ENCODE peak calls at places on chromosome 19, in six cellular contexts. One of them, this sample, is unnamed.

GRCh38 chr19:48940902-48941301 is 7.4 kb downstream of the DHDH start:
- DNase-seq in H9: no peak
- DNase-seq in neuronal stem cell: no peak
- DNase-seq in mesendoderm: no peak
- DNase-seq in IMR-90: no peak
- DNase-seq in H1: no peak
- DNase-seq in this sample: no peak

GRCh38 chr19:5037936-5038335 is 69.0 kb downstream of the KDM4B start:
- DNase-seq in H9: no peak
- DNase-seq in neuronal stem cell: no peak
- DNase-seq in mesendoderm: no peak
- DNase-seq in IMR-90: no peak
- DNase-seq in H1: no peak
- DNase-seq in this sample: no peak

GRCh38 chr19:28169168-28169862 is 1043.6 kb downstream of the UQCRFS1 start:
- DNase-seq in H9: peak
- DNase-seq in neuronal stem cell: peak
- DNase-seq in mesendoderm: peak
- DNase-seq in IMR-90: no peak
- DNase-seq in H1: no peak
- DNase-seq in this sample: no peak

GRCh38 chr19:32177686-32178085 is 167.7 kb upstream of the ZNF507 start:
- DNase-seq in H9: no peak
- DNase-seq in neuronal stem cell: no peak
- DNase-seq in mesendoderm: no peak
- DNase-seq in IMR-90: no peak
- DNase-seq in H1: no peak
- DNase-seq in this sample: no peak

GRCh38 chr19:4584670-4585460 is 25.4 kb upstream of the SEMA6B start:
- DNase-seq in H9: no peak
- DNase-seq in neuronal stem cell: no peak
- DNase-seq in mesendoderm: peak
- DNase-seq in IMR-90: no peak
- DNase-seq in H1: no peak
- DNase-seq in this sample: peak

GRCh38 chr19:47805313-47805712 is 962 bp upstream of the TPRX1 start:
- DNase-seq in H9: no peak
- DNase-seq in neuronal stem cell: no peak
- DNase-seq in mesendoderm: no peak
- DNase-seq in IMR-90: no peak
- DNase-seq in H1: no peak
- DNase-seq in this sample: no peak

GRCh38 chr19:39402417-39403297 is 4.0 kb upstream of the ZFP36 start:
- DNase-seq in H9: peak
- DNase-seq in neuronal stem cell: peak
- DNase-seq in mesendoderm: peak
- DNase-seq in IMR-90: peak
- DNase-seq in H1: no peak
- DNase-seq in this sample: peak

GRCh38 chr19:56393119-56394012 is at the start of gene ZNF582:
- DNase-seq in H9: peak
- DNase-seq in neuronal stem cell: peak
- DNase-seq in mesendoderm: peak
- DNase-seq in IMR-90: peak
- DNase-seq in H1: peak
- DNase-seq in this sample: peak

GRCh38 chr19:30784850-30785459 is 412.8 kb downstream of the ZNF536 start:
- DNase-seq in H9: peak
- DNase-seq in neuronal stem cell: peak
- DNase-seq in mesendoderm: peak
- DNase-seq in IMR-90: peak
- DNase-seq in H1: peak
- DNase-seq in this sample: peak

GRCh38 chr19:38915329-38916321 is 3.6 kb upstream of the CCER2 start:
- DNase-seq in H9: no peak
- DNase-seq in neuronal stem cell: no peak
- DNase-seq in mesendoderm: no peak
- DNase-seq in IMR-90: no peak
- DNase-seq in H1: no peak
- DNase-seq in this sample: no peak

GRCh38 chr19:48194041-48194871 is 23.8 kb downstream of the ZSWIM9 start:
- DNase-seq in H9: peak
- DNase-seq in neuronal stem cell: no peak
- DNase-seq in mesendoderm: peak
- DNase-seq in IMR-90: peak
- DNase-seq in H1: no peak
- DNase-seq in this sample: no peak

GRCh38 chr19:18391509-18392075 is 5.6 kb downstream of the GDF15 start:
- DNase-seq in H9: no peak
- DNase-seq in neuronal stem cell: no peak
- DNase-seq in mesendoderm: no peak
- DNase-seq in IMR-90: no peak
- DNase-seq in H1: no peak
- DNase-seq in this sample: no peak

GRCh38 chr19:39533003-39533512 is 406 bp upstream of the EID2B start:
- DNase-seq in H9: no peak
- DNase-seq in neuronal stem cell: no peak
- DNase-seq in mesendoderm: no peak
- DNase-seq in IMR-90: no peak
- DNase-seq in H1: no peak
- DNase-seq in this sample: no peak

GRCh38 chr19:11510444-11510843 is 4.8 kb upstream of the ZNF653 start:
- DNase-seq in H9: no peak
- DNase-seq in neuronal stem cell: no peak
- DNase-seq in mesendoderm: no peak
- DNase-seq in IMR-90: no peak
- DNase-seq in H1: no peak
- DNase-seq in this sample: no peak

GRCh38 chr19:39297931-39298634 is 1.9 kb downstream of the IFNL1 start:
- DNase-seq in H9: no peak
- DNase-seq in neuronal stem cell: no peak
- DNase-seq in mesendoderm: no peak
- DNase-seq in IMR-90: no peak
- DNase-seq in H1: no peak
- DNase-seq in this sample: no peak

GRCh38 chr19:48807590-48808308 is 3.1 kb downstream of the BCAT2 start:
- DNase-seq in H9: peak
- DNase-seq in neuronal stem cell: no peak
- DNase-seq in mesendoderm: no peak
- DNase-seq in IMR-90: no peak
- DNase-seq in H1: no peak
- DNase-seq in this sample: no peak

GRCh38 chr19:30780456-30780855 is 408.3 kb downstream of the ZNF536 start:
- DNase-seq in H9: no peak
- DNase-seq in neuronal stem cell: no peak
- DNase-seq in mesendoderm: no peak
- DNase-seq in IMR-90: no peak
- DNase-seq in H1: no peak
- DNase-seq in this sample: no peak

GRCh38 chr19:54536956-54537355 is 34.3 kb downstream of the LAIR2 start:
- DNase-seq in H9: no peak
- DNase-seq in neuronal stem cell: no peak
- DNase-seq in mesendoderm: no peak
- DNase-seq in IMR-90: no peak
- DNase-seq in H1: no peak
- DNase-seq in this sample: no peak

DNA sequence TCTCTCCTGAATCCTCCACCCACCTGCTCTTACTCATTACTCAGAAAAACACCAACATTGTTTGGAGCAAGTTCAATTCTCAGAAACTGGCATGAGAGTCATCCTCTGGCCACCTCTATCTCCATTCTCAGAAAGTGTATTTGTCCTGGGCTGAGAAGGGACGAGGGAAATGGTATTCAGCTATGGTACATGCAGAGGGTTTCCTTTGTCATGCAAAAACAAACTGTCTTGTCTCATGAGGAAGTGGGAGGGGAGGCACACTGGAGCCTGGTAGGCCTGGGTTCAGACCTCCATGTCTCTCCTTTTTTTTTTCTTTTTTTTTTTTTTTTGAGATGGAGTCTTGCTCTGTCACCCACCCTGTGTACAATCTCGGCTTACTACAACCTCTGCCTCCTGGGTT is 31.9 kb upstream of the LILRA2 start:
- DNase-seq in H9: no peak
- DNase-seq in neuronal stem cell: no peak
- DNase-seq in mesendoderm: no peak
- DNase-seq in IMR-90: no peak
- DNase-seq in H1: no peak
- DNase-seq in this sample: no peak
- H2BK15ac ChIP-seq in H9: no peak
- H2BK15ac ChIP-seq in neuronal stem cell: no peak
- H2BK15ac ChIP-seq in mesendoderm: no peak
- H2BK15ac ChIP-seq in IMR-90: no peak
- H2BK15ac ChIP-seq in H1: no peak
- H2BK15ac ChIP-seq in this sample: no peak

GRCh38 chr19:16659464-16659831 is 496 bp downstream of the SMIM7 start:
- DNase-seq in H9: no peak
- DNase-seq in neuronal stem cell: peak
- DNase-seq in mesendoderm: no peak
- DNase-seq in IMR-90: no peak
- DNase-seq in H1: no peak
- DNase-seq in this sample: no peak
- H4K8ac ChIP-seq in H9: no peak
- H4K8ac ChIP-seq in neuronal stem cell: no peak
- H4K8ac ChIP-seq in mesendoderm: no peak
- H4K8ac ChIP-seq in IMR-90: peak
- H4K8ac ChIP-seq in H1: no peak
- H4K8ac ChIP-seq in this sample: no peak

GRCh38 chr19:55256562-55257460 is 2.0 kb downstream of the PPP6R1 start:
- DNase-seq in H9: no peak
- DNase-seq in neuronal stem cell: no peak
- DNase-seq in mesendoderm: no peak
- DNase-seq in IMR-90: no peak
- DNase-seq in H1: no peak
- DNase-seq in this sample: peak

GRCh38 chr19:55257461-55258411 is 1.1 kb downstream of the PPP6R1 start:
- DNase-seq in H9: no peak
- DNase-seq in neuronal stem cell: no peak
- DNase-seq in mesendoderm: peak
- DNase-seq in IMR-90: peak
- DNase-seq in H1: no peak
- DNase-seq in this sample: peak

GRCh38 chr19:55253842-55254624 is 4.8 kb downstream of the PPP6R1 start:
- DNase-seq in H9: no peak
- DNase-seq in neuronal stem cell: no peak
- DNase-seq in mesendoderm: no peak
- DNase-seq in IMR-90: no peak
- DNase-seq in H1: no peak
- DNase-seq in this sample: no peak

GRCh38 chr19:55254625-55254977 is 4.2 kb downstream of the PPP6R1 start:
- DNase-seq in H9: no peak
- DNase-seq in neuronal stem cell: no peak
- DNase-seq in mesendoderm: no peak
- DNase-seq in IMR-90: no peak
- DNase-seq in H1: no peak
- DNase-seq in this sample: no peak

DNA sequence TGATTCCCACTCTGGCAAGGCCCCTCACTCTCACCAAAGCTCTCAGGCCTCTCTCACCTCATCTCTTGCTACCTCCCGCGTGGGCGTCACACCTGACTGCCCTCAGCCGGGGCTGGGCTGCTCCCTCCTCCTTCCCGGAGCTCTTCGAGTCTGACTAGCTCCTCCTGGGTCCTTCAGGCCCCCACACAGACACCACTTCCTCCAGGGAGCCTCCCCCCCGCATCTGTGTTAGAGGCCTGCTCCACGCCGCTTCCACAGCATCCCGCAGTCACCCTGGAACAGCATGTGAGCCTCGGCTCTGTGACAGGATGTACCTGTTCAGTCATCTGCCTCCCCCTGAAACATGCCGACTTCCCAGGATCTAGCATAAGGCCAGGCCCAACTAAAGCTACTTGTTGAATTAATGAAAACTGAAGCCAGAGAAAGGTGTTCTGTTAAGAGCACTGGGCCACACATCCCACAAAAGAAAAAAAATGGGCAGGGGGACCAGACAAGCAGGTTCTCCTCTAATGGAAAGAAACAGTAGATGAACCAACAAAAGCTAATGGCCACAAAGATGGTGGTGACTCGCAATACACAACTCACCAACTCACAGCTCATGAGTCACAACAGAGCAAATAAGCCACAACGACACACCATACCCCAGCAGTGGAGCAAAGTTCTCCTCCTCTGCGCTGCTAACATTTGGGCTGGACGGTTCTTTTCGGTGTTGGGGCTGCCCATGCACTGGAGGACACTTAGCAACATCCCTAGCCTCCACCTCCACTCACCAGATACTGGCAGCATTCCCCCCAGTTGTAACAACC is 3.0 kb downstream of the PPP6R1 start:
- DNase-seq in H9: no peak
- DNase-seq in neuronal stem cell: no peak
- DNase-seq in mesendoderm: no peak
- DNase-seq in IMR-90: peak
- DNase-seq in H1: no peak
- DNase-seq in this sample: peak
- H3K4ac ChIP-seq in H9: no peak
- H3K4ac ChIP-seq in neuronal stem cell: no peak
- H3K4ac ChIP-seq in mesendoderm: no peak
- H3K4ac ChIP-seq in IMR-90: no peak
- H3K4ac ChIP-seq in H1: no peak
- H3K4ac ChIP-seq in this sample: no peak

GRCh38 chr19:53461866-53462265 is 5.7 kb upstream of the ZNF813 start:
- DNase-seq in H9: no peak
- DNase-seq in neuronal stem cell: no peak
- DNase-seq in mesendoderm: no peak
- DNase-seq in IMR-90: peak
- DNase-seq in H1: no peak
- DNase-seq in this sample: no peak
- H2BK15ac ChIP-seq in H9: no peak
- H2BK15ac ChIP-seq in neuronal stem cell: no peak
- H2BK15ac ChIP-seq in mesendoderm: no peak
- H2BK15ac ChIP-seq in IMR-90: no peak
- H2BK15ac ChIP-seq in H1: no peak
- H2BK15ac ChIP-seq in this sample: no peak

GRCh38 chr19:7068599-7068998 is 904 bp upstream of the ZNF557 start:
- DNase-seq in H9: no peak
- DNase-seq in neuronal stem cell: no peak
- DNase-seq in mesendoderm: no peak
- DNase-seq in IMR-90: no peak
- DNase-seq in H1: no peak
- DNase-seq in this sample: no peak
- H4K8ac ChIP-seq in H9: no peak
- H4K8ac ChIP-seq in neuronal stem cell: no peak
- H4K8ac ChIP-seq in mesendoderm: no peak
- H4K8ac ChIP-seq in IMR-90: peak
- H4K8ac ChIP-seq in H1: no peak
- H4K8ac ChIP-seq in this sample: no peak

GRCh38 chr19:53101518-53101917 is 1.7 kb downstream of the ZNF160 start:
- DNase-seq in H9: no peak
- DNase-seq in neuronal stem cell: no peak
- DNase-seq in mesendoderm: peak
- DNase-seq in IMR-90: peak
- DNase-seq in H1: no peak
- DNase-seq in this sample: no peak
- H3K4ac ChIP-seq in H9: no peak
- H3K4ac ChIP-seq in neuronal stem cell: no peak
- H3K4ac ChIP-seq in mesendoderm: no peak
- H3K4ac ChIP-seq in IMR-90: no peak
- H3K4ac ChIP-seq in H1: no peak
- H3K4ac ChIP-seq in this sample: no peak

GRCh38 chr19:40576585-40577451 is at the start of gene SHKBP1:
- DNase-seq in H9: peak
- DNase-seq in neuronal stem cell: peak
- DNase-seq in mesendoderm: peak
- DNase-seq in IMR-90: peak
- DNase-seq in H1: peak
- DNase-seq in this sample: peak
- H2BK15ac ChIP-seq in H9: no peak
- H2BK15ac ChIP-seq in neuronal stem cell: peak
- H2BK15ac ChIP-seq in mesendoderm: no peak
- H2BK15ac ChIP-seq in IMR-90: no peak
- H2BK15ac ChIP-seq in H1: peak
- H2BK15ac ChIP-seq in this sample: peak

This sample was measured in mesenchymal stem cell.